ENCODE peak calls at places on chromosomes 2 and 18, in four cellular contexts. X, K, F and G are unnamed samples.

GRCh38 chr2:226079677-226080076 is 680.2 kb downstream of the NYAP2 start:
- DNase-seq in X (no peak), K (no peak), F (no peak), G (peak; percentile 69)

GRCh38 chr2:161239416-161240109 is 68.7 kb upstream of the PSMD14 start:
- DNase-seq in X (no peak), K (no peak), F (no peak), G (peak; percentile 22)

GRCh38 chr2:128585706-128586105 is 267.0 kb upstream of the HS6ST1 start:
- DNase-seq in X (no peak), K (no peak), F (no peak), G (no peak)

GRCh38 chr2:27689424-27689823 is 25.7 kb downstream of the SLC4A1AP start:
- DNase-seq in X (no peak), K (no peak), F (no peak), G (no peak)

GRCh38 chr2:135072125-135072997 is 20.3 kb downstream of the RAB3GAP1 start:
- DNase-seq in X (no peak), K (peak; percentile 10), F (no peak), G (no peak)

GRCh38 chr18:48219429-48220145 is 189.6 kb downstream of the ZBTB7C start:
- DNase-seq in X (no peak), K (no peak), F (no peak), G (no peak)

GRCh38 chr18:37420315-37420880 is 145.2 kb downstream of the CELF4 start:
- DNase-seq in X (no peak), K (no peak), F (no peak), G (no peak)

GRCh38 chr2:230447455-230448451 is 31.8 kb downstream of the SP100 start:
- DNase-seq in X (no peak), K (no peak), F (no peak), G (no peak)

GRCh38 chr2:174931724-174932123 is 73.5 kb downstream of the CHN1 start:
- DNase-seq in X (no peak), K (no peak), F (no peak), G (no peak)

GRCh38 chr2:133968446-133968845 is 285.4 kb upstream of the MGAT5 start:
- DNase-seq in X (no peak), K (no peak), F (no peak), G (no peak)

GRCh38 chr2:207390302-207391095 is 139.3 kb upstream of the CREB1 start:
- DNase-seq in X (no peak), K (no peak), F (no peak), G (no peak)

GRCh38 chr2:189641565-189641964 is 19.7 kb upstream of the ASNSD1 start:
- DNase-seq in X (no peak), K (no peak), F (no peak), G (no peak)

GRCh38 chr2:181790716-181791649 is 100.5 kb upstream of the ITPRID2 start:
- DNase-seq in X (no peak), K (no peak), F (no peak), G (no peak)

GRCh38 chr2:10297950-10298349 is 4.8 kb upstream of the HPCAL1 start:
- DNase-seq in X (no peak), K (no peak), F (no peak), G (no peak)

GRCh38 chr2:136534817-136535216 is 230.5 kb upstream of the THSD7B start:
- DNase-seq in X (no peak), K (no peak), F (no peak), G (no peak)

GRCh38 chr2:62116983-62117382 is 78.9 kb upstream of the B3GNT2 start:
- DNase-seq in X (no peak), K (no peak), F (no peak), G (no peak)

GRCh38 chr18:23354625-23355024 is 98.5 kb upstream of the RIOK3 start:
- DNase-seq in X (no peak), K (no peak), F (no peak), G (no peak)

GRCh38 chr2:181660181-181660580 is 3.3 kb upstream of the CERKL start:
- DNase-seq in X (no peak), K (no peak), F (no peak), G (no peak)